ENCODE peak calls at places on chromosomes 4 and X, in five cellular contexts. One of them, this sample, is unnamed.

GRCh38 chrX:101415180-101416130 is 7.4 kb downstream of the HNRNPH2 start:
- DNase-seq in upper lobe of right lung: no peak
- DNase-seq in tibial nerve: peak; percentile 39
- DNase-seq in pancreas: no peak
- DNase-seq in heart right ventricle: peak; percentile 24
- DNase-seq in this sample: no peak

GRCh38 chrX:103628386-103629290 is at the start of gene TCEAL1:
- DNase-seq in pancreas: peak; percentile 74
- DNase-seq in tibial nerve: peak; percentile 60
- DNase-seq in upper lobe of right lung: peak; percentile 80
- DNase-seq in heart right ventricle: peak; percentile 52
- DNase-seq in this sample: peak; percentile 59

GRCh38 chr4:2069986-2070385 is 10.9 kb downstream of the NAT8L start:
- DNase-seq in tibial nerve: no peak
- DNase-seq in upper lobe of right lung: no peak
- DNase-seq in heart right ventricle: no peak
- DNase-seq in pancreas: peak; percentile 54
- DNase-seq in this sample: no peak

GRCh38 chrX:397575-397974 is 10.9 kb upstream of the PPP2R3B start:
- DNase-seq in tibial nerve: peak; percentile 49
- DNase-seq in pancreas: no peak
- DNase-seq in heart right ventricle: peak; percentile 68
- DNase-seq in upper lobe of right lung: no peak
- DNase-seq in this sample: no peak

GRCh38 chr4:186724048-186724860 is 598 bp upstream of the FAT1 start:
- DNase-seq in heart right ventricle: peak; percentile 42
- DNase-seq in upper lobe of right lung: peak; percentile 72
- DNase-seq in pancreas: peak; percentile 86
- DNase-seq in tibial nerve: no peak
- DNase-seq in this sample: peak; percentile 60

GRCh38 chrX:53280703-53281320 is 572 bp downstream of the IQSEC2 start:
- DNase-seq in tibial nerve: peak; percentile 56
- DNase-seq in heart right ventricle: peak; percentile 17
- DNase-seq in upper lobe of right lung: no peak
- DNase-seq in pancreas: no peak
- DNase-seq in this sample: no peak

GRCh38 chr4:66574145-66574978 is 904.1 kb upstream of the EPHA5 start:
- DNase-seq in tibial nerve: no peak
- DNase-seq in upper lobe of right lung: no peak
- DNase-seq in pancreas: no peak
- DNase-seq in heart right ventricle: no peak
- DNase-seq in this sample: no peak

GRCh38 chrX:13469963-13470679 is 99.3 kb upstream of the EGFL6 start:
- DNase-seq in pancreas: no peak
- DNase-seq in heart right ventricle: no peak
- DNase-seq in upper lobe of right lung: no peak
- DNase-seq in tibial nerve: no peak
- DNase-seq in this sample: no peak

GRCh38 chr4:26434030-26434639 is 56.1 kb downstream of the CCKAR start:
- DNase-seq in tibial nerve: no peak
- DNase-seq in heart right ventricle: no peak
- DNase-seq in pancreas: no peak
- DNase-seq in upper lobe of right lung: no peak
- DNase-seq in this sample: no peak

GRCh38 chr4:164188236-164188635 is 565.7 kb upstream of the SMIM31 start:
- DNase-seq in upper lobe of right lung: no peak
- DNase-seq in tibial nerve: no peak
- DNase-seq in heart right ventricle: no peak
- DNase-seq in pancreas: no peak
- DNase-seq in this sample: no peak

GRCh38 chrX:153687121-153688039 is at the start of gene SLC6A8:
- DNase-seq in pancreas: peak; percentile 86
- DNase-seq in tibial nerve: peak; percentile 40
- DNase-seq in heart right ventricle: peak; percentile 73
- DNase-seq in upper lobe of right lung: peak; percentile 80
- DNase-seq in this sample: peak; percentile 68

GRCh38 chr4:55355555-55355954 is 9.5 kb downstream of the SRD5A3 start:
- DNase-seq in pancreas: no peak
- DNase-seq in heart right ventricle: no peak
- DNase-seq in tibial nerve: no peak
- DNase-seq in upper lobe of right lung: no peak
- DNase-seq in this sample: no peak

GRCh38 chr4:118918388-118918787 is 29.7 kb downstream of the SYNPO2 start:
- DNase-seq in pancreas: no peak
- DNase-seq in heart right ventricle: no peak
- DNase-seq in upper lobe of right lung: no peak
- DNase-seq in tibial nerve: no peak
- DNase-seq in this sample: no peak

GRCh38 chrX:22699591-22700091 is 300.1 kb upstream of the DDX53 start:
- DNase-seq in pancreas: no peak
- DNase-seq in upper lobe of right lung: no peak
- DNase-seq in tibial nerve: peak; percentile 18
- DNase-seq in heart right ventricle: no peak
- DNase-seq in this sample: no peak

GRCh38 chr4:151226004-151226932 is 50.7 kb upstream of the PRSS48 start:
- DNase-seq in tibial nerve: no peak
- DNase-seq in pancreas: no peak
- DNase-seq in heart right ventricle: no peak
- DNase-seq in upper lobe of right lung: no peak
- DNase-seq in this sample: no peak

GRCh38 chr4:7414046-7414445 is 20.7 kb downstream of the PSAPL1 start:
- DNase-seq in heart right ventricle: no peak
- DNase-seq in pancreas: peak; percentile 19
- DNase-seq in upper lobe of right lung: peak; percentile 41
- DNase-seq in tibial nerve: no peak
- DNase-seq in this sample: no peak

GRCh38 chr4:112888617-112889016 is 160.8 kb upstream of the ANK2 start:
- DNase-seq in pancreas: no peak
- DNase-seq in heart right ventricle: no peak
- DNase-seq in upper lobe of right lung: no peak
- DNase-seq in tibial nerve: no peak
- DNase-seq in this sample: no peak
- H3K9me3 ChIP-seq in pancreas: no peaks in the 10 kb centered on the region
- H3K9me3 ChIP-seq in heart right ventricle: no peaks in the 10 kb centered on the region
- H3K9me3 ChIP-seq in upper lobe of right lung: no peaks in the 10 kb centered on the region
- H3K9me3 ChIP-seq in tibial nerve: no peaks in the 10 kb centered on the region
- H3K9me3 ChIP-seq in this sample: no peaks in the 10 kb centered on the region

GRCh38 chr4:121519236-121519838 is 138.5 kb upstream of the QRFPR start:
- DNase-seq in tibial nerve: no peak
- DNase-seq in upper lobe of right lung: no peak
- DNase-seq in pancreas: no peak
- DNase-seq in heart right ventricle: no peak
- DNase-seq in this sample: no peak

GRCh38 chr4:121510260-121510942 is 129.6 kb upstream of the QRFPR start:
- DNase-seq in upper lobe of right lung: no peak
- DNase-seq in pancreas: no peak
- DNase-seq in heart right ventricle: no peak
- DNase-seq in tibial nerve: no peak
- DNase-seq in this sample: no peak

GRCh38 chr4:121514443-121514842 is 133.6 kb upstream of the QRFPR start:
- DNase-seq in upper lobe of right lung: no peak
- DNase-seq in tibial nerve: no peak
- DNase-seq in heart right ventricle: no peak
- DNase-seq in pancreas: no peak
- DNase-seq in this sample: no peak
- TF ChIP-seq CTCF in upper lobe of right lung: no peak
- TF ChIP-seq CTCF in tibial nerve: no peak
- TF ChIP-seq CTCF in heart right ventricle: no peak
- TF ChIP-seq CTCF in pancreas: no peak
- TF ChIP-seq CTCF in this sample: no peak

GRCh38 chr4:167581449-167581965 is 347.2 kb upstream of the SPOCK3 start:
- DNase-seq in upper lobe of right lung: no peak
- DNase-seq in heart right ventricle: no peak
- DNase-seq in pancreas: peak; percentile 38
- DNase-seq in tibial nerve: no peak
- DNase-seq in this sample: no peak

GRCh38 chr4:167587361-167587760 is 353.1 kb upstream of the SPOCK3 start:
- DNase-seq in tibial nerve: no peak
- DNase-seq in upper lobe of right lung: no peak
- DNase-seq in pancreas: no peak
- DNase-seq in heart right ventricle: no peak
- DNase-seq in this sample: no peak
- H3K9me3 ChIP-seq in tibial nerve: no peaks in the 10 kb centered on the region
- H3K9me3 ChIP-seq in upper lobe of right lung: no peaks in the 10 kb centered on the region
- H3K9me3 ChIP-seq in pancreas: no peaks in the 10 kb centered on the region
- H3K9me3 ChIP-seq in heart right ventricle: no peaks in the 10 kb centered on the region
- H3K9me3 ChIP-seq in this sample: no peaks in the 10 kb centered on the region

GRCh38 chr4:73458184-73459047 is 22.4 kb downstream of the AFP start:
- DNase-seq in tibial nerve: no peak
- DNase-seq in pancreas: no peak
- DNase-seq in upper lobe of right lung: no peak
- DNase-seq in heart right ventricle: no peak
- DNase-seq in this sample: no peak
- TF ChIP-seq CTCF in tibial nerve: no peak
- TF ChIP-seq CTCF in pancreas: no peak
- TF ChIP-seq CTCF in upper lobe of right lung: no peak
- TF ChIP-seq CTCF in heart right ventricle: no peak
- TF ChIP-seq CTCF in this sample: no peak

GRCh38 chrX:151954730-151955129 is 19.7 kb downstream of the GABRE start:
- DNase-seq in heart right ventricle: no peak
- DNase-seq in pancreas: no peak
- DNase-seq in tibial nerve: no peak
- DNase-seq in upper lobe of right lung: no peak
- DNase-seq in this sample: no peak
- H3K9me3 ChIP-seq in heart right ventricle: no peaks in the 10 kb centered on the region
- H3K9me3 ChIP-seq in pancreas: no peaks in the 10 kb centered on the region
- H3K9me3 ChIP-seq in tibial nerve: no peaks in the 10 kb centered on the region
- H3K9me3 ChIP-seq in upper lobe of right lung: no peaks in the 10 kb centered on the region
- H3K9me3 ChIP-seq in this sample: no peaks in the 10 kb centered on the region

GRCh38 chrX:110462957-110463356 is 104.3 kb downstream of the RTL9 start:
- DNase-seq in heart right ventricle: no peak
- DNase-seq in tibial nerve: no peak
- DNase-seq in pancreas: no peak
- DNase-seq in upper lobe of right lung: no peak
- DNase-seq in this sample: no peak
- TF ChIP-seq CTCF in heart right ventricle: no peak
- TF ChIP-seq CTCF in tibial nerve: no peak
- TF ChIP-seq CTCF in pancreas: no peak
- TF ChIP-seq CTCF in upper lobe of right lung: no peak
- TF ChIP-seq CTCF in this sample: no peak

This sample was measured in Caco-2.